ENCODE peak calls at places on chromosomes 3 and 15, in nine cellular contexts. W, G, Q, O, C, U, N, H and S are unnamed samples.

GRCh38 chr3:196868297-196868661 is 559 bp downstream of the SENP5 start:
- DNase-seq in H (peak), Q (peak), U (peak), W (peak), C (peak), N (peak), O (peak), G (peak), S (peak)

GRCh38 chr15:76903251-76903681 is 1.9 kb downstream of the SCAPER start:
- DNase-seq in U (peak), C (peak), Q (peak), H (peak), G (peak), O (no peak), W (peak), N (no peak), S (peak)

GRCh38 chr15:62469478-62469873 is 304.4 kb upstream of the C2CD4B start:
- DNase-seq in G (no peak), O (no peak), Q (no peak), U (no peak), H (no peak), C (no peak), W (no peak), N (no peak), S (no peak)

GRCh38 chr15:90419738-90420487 is 31.9 kb downstream of the IQGAP1 start:
- DNase-seq in Q (no peak), H (no peak), N (no peak), G (no peak), W (peak), U (no peak), C (no peak), O (no peak), S (no peak)

GRCh38 chr3:52248165-52248541 is 2.6 kb downstream of the PPM1M start:
- DNase-seq in G (no peak), O (no peak), U (no peak), H (no peak), W (no peak), N (no peak), C (no peak), Q (no peak), S (no peak)

GRCh38 chr15:93209690-93210425 is 120.8 kb upstream of the RGMA start:
- DNase-seq in H (no peak), O (no peak), N (no peak), Q (no peak), C (no peak), G (no peak), U (no peak), W (peak), S (no peak)

GRCh38 chr3:8768364-8769087 is 887 bp downstream of the OXTR start:
- DNase-seq in O (no peak), Q (no peak), G (no peak), C (no peak), H (no peak), U (peak), W (no peak), N (no peak), S (peak)

GRCh38 chr3:43948013-43948412 is 257.3 kb downstream of the ABHD5 start:
- DNase-seq in W (peak), U (no peak), G (no peak), H (no peak), O (no peak), Q (no peak), N (no peak), C (no peak), S (no peak)

GRCh38 chr3:133540896-133541674 is 32.4 kb upstream of the CDV3 start:
- DNase-seq in N (no peak), Q (no peak), H (no peak), W (peak), O (peak), G (no peak), C (no peak), U (no peak), S (peak)

GRCh38 chr3:127214990-127215389 is 22.1 kb downstream of the PRR23E start:
- DNase-seq in Q (no peak), H (no peak), O (no peak), C (no peak), W (no peak), N (no peak), G (no peak), U (no peak), S (no peak)

GRCh38 chr15:92653366-92653765 is 2.2 kb downstream of the FAM174B start:
- DNase-seq in W (no peak), H (no peak), Q (no peak), O (peak), G (no peak), N (no peak), C (no peak), U (no peak), S (no peak)

GRCh38 chr3:61565569-61565968 is 4.2 kb downstream of the PTPRG start:
- DNase-seq in G (no peak), H (no peak), Q (no peak), O (no peak), W (peak), U (no peak), C (no peak), N (no peak), S (no peak)

GRCh38 chr3:179503640-179504039 is 52.4 kb upstream of the GNB4 start:
- DNase-seq in H (no peak), C (no peak), U (no peak), O (no peak), N (no peak), Q (no peak), G (no peak), W (no peak), S (peak)

GRCh38 chr3:40768536-40768935 is 243.8 kb downstream of the ZNF621 start:
- DNase-seq in N (no peak), G (no peak), C (no peak), W (peak), Q (no peak), O (no peak), U (no peak), H (no peak), S (no peak)

GRCh38 chr15:57559875-57560274 is 31.8 kb upstream of the MYZAP start:
- DNase-seq in C (peak), Q (peak), H (peak), W (peak), U (peak), G (peak), N (peak), O (peak), S (peak)

GRCh38 chr15:98599911-98600685 is 48.2 kb upstream of the IGF1R start:
- DNase-seq in U (peak), O (peak), G (peak), N (peak), W (no peak), H (peak), Q (no peak), C (no peak), S (no peak)

GRCh38 chr3:123864706-123865105 is 19.4 kb downstream of the MYLK start:
- DNase-seq in U (no peak), N (no peak), W (no peak), H (no peak), O (no peak), Q (no peak), G (no peak), C (no peak), S (no peak)

GRCh38 chr3:38655708-38656300 is 6.3 kb upstream of the SCN5A start:
- DNase-seq in G (peak), N (no peak), W (peak), C (peak), H (no peak), O (no peak), U (peak), Q (no peak), S (peak)

GRCh38 chr3:45864760-45865567 is 21.4 kb upstream of the CCR9 start:
- DNase-seq in W (no peak), G (no peak), Q (no peak), O (no peak), N (no peak), U (no peak), C (no peak), H (no peak), S (no peak)

GRCh38 chr3:189947948-189948723 is 172.6 kb downstream of the P3H2 start:
- DNase-seq in C (peak), G (peak), H (peak), N (no peak), O (no peak), W (peak), Q (peak), U (peak), S (peak)

GRCh38 chr3:61875073-61875472 is 313.7 kb downstream of the PTPRG start:
- DNase-seq in G (no peak), Q (no peak), U (peak), N (no peak), C (peak), O (no peak), W (no peak), H (no peak), S (no peak)

GRCh38 chr3:64088408-64089136 is 65.3 kb upstream of the PSMD6 start:
- DNase-seq in U (peak), G (no peak), H (no peak), Q (no peak), O (no peak), N (no peak), C (no peak), W (no peak), S (peak)

GRCh38 chr15:59290311-59291213 is 82.1 kb downstream of the MYO1E start:
- DNase-seq in W (no peak), H (no peak), Q (no peak), U (peak), C (no peak), G (no peak), O (no peak), N (no peak), S (no peak)

GRCh38 chr15:94494732-94495131 is 263.4 kb downstream of the MCTP2 start:
- DNase-seq in O (no peak), W (peak), N (no peak), C (no peak), Q (no peak), G (no peak), H (no peak), U (no peak), S (no peak)

GRCh38 chr15:63843901-63844317 is 10.2 kb upstream of the HERC1 start:
- DNase-seq in U (no peak), O (no peak), W (no peak), G (no peak), H (no peak), C (no peak), Q (no peak), N (no peak), S (no peak)

GRCh38 chr3:71069797-71070196 is 513.7 kb downstream of the FOXP1 start:
- DNase-seq in O (peak), H (peak), U (peak), G (peak), C (peak), Q (no peak), N (peak), W (peak), S (peak)

GRCh38 chr3:14633819-14634424 is 17.6 kb upstream of the CCDC174 start:
- DNase-seq in C (peak), H (peak), U (peak), N (peak), W (peak), Q (no peak), G (peak), O (no peak), S (peak)